ENCODE peak calls at places on chromosomes 4 and X, in seven cellular contexts. J is CD4-positive, alpha-beta T cell; T is endodermal cell; G is IMR-90; M is heart right ventricle; R is breast epithelium; C is kidney epithelial cell. L is an unnamed sample.

GRCh38 chr4:166128452-166128851 is 255.4 kb downstream of the TLL1 start:
- DNase-seq in J (no peak), G (no peak), C (no peak), T (no peak), R (no peak), M (no peak), L (no peak)

GRCh38 chr4:151233600-151233999 is 43.4 kb upstream of the PRSS48 start:
- DNase-seq in T (no peak), R (no peak), J (no peak), M (no peak), G (no peak), C (no peak), L (no peak)

GRCh38 chrX:97389761-97390192 is 506.1 kb downstream of the RPA4 start:
- DNase-seq in R (no peak), T (no peak), G (peak), J (no peak), M (no peak), C (peak), L (no peak)

GRCh38 chr4:74682567-74683359 is 111.6 kb downstream of the BTC start:
- DNase-seq in C (peak), J (no peak), M (no peak), R (no peak), T (peak), G (peak), L (no peak)

GRCh38 chr4:110510955-110511544 is 35.1 kb downstream of the ENPEP start:
- DNase-seq in G (peak), T (no peak), J (no peak), M (no peak), C (no peak), R (no peak), L (peak)

GRCh38 chrX:24146283-24146865 is 3.2 kb upstream of the ZFX start:
- DNase-seq in C (no peak), T (no peak), J (no peak), R (no peak), M (no peak), G (peak), L (no peak)

GRCh38 chr4:156762851-156763250 is 208.7 kb downstream of the PDGFC start:
- DNase-seq in M (no peak), T (no peak), C (no peak), J (no peak), G (no peak), R (no peak), L (no peak)

GRCh38 chrX:32170481-32170880 is 1040.9 kb downstream of the DMD start:
- DNase-seq in T (no peak), R (no peak), M (no peak), J (no peak), C (no peak), G (no peak), L (no peak)

GRCh38 chr4:5146248-5146647 is 95.0 kb downstream of the STK32B start:
- DNase-seq in R (no peak), G (no peak), T (peak), C (no peak), J (no peak), M (no peak), L (no peak)

DNA sequence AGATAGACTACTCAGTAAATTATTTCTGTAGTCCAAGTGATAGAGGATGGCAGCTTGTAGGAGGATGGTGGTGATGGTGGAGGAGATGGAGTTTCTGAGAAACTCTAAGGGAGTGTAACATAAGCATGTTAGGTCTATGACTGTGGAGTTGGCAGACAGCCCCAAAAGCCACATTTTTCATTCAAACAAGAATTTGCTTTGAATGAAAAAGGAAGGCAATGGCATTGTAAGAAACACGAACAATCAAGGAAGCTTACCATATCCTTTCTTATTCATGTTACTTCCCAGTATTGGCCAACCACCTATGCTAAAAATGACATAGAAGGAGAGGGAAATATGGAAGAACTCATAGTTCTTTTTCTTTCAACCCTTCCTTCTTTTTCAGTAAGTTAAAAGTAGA is 18.7 kb upstream of the SEC24B start:
- DNase-seq in C (no peak), M (no peak), T (no peak), G (peak), J (no peak), R (no peak), L (no peak)
- TF ChIP-seq CTCF in C (no peak), M (no peak), T (no peak), G (no peak), J (no peak), R (no peak), L (no peak)

GRCh38 chr4:98199247-98199646 is 56.0 kb upstream of the STPG2 start:
- DNase-seq in R (no peak), C (no peak), T (no peak), G (no peak), M (peak), J (no peak), L (no peak)
- TF ChIP-seq CTCF in R (no peak), C (no peak), T (no peak), G (no peak), M (peak), J (no peak), L (no peak)

GRCh38 chrX:2373615-2374014 is 127.2 kb downstream of the DHRSX start:
- DNase-seq in M (no peak), G (no peak), C (no peak), R (no peak), T (no peak), J (no peak), L (no peak)

GRCh38 chrX:2374086-2374485 is 126.7 kb downstream of the DHRSX start:
- DNase-seq in T (no peak), J (no peak), M (no peak), G (peak), R (no peak), C (no peak), L (no peak)

GRCh38 chrX:2370436-2370835 is 130.3 kb downstream of the DHRSX start:
- DNase-seq in G (no peak), R (no peak), J (no peak), M (no peak), C (no peak), T (no peak), L (no peak)

GRCh38 chrX:2371026-2371778 is 129.6 kb downstream of the DHRSX start:
- DNase-seq in J (no peak), T (peak), C (no peak), M (no peak), G (no peak), R (no peak), L (no peak)

GRCh38 chrX:2376166-2376565 is 124.6 kb downstream of the DHRSX start:
- DNase-seq in C (no peak), J (no peak), R (no peak), T (no peak), G (no peak), M (no peak), L (no peak)
- TF ChIP-seq CTCF in C (no peak), J (no peak), R (no peak), T (no peak), G (no peak), M (no peak), L (no peak)

GRCh38 chrX:96372313-96373046 is 312.2 kb upstream of the DIAPH2 start:
- DNase-seq in J (no peak), G (peak), M (no peak), R (no peak), C (no peak), T (peak), L (peak)
- TF ChIP-seq CTCF in J (no peak), G (peak), M (peak), R (peak), C (peak), T (peak), L (peak)

GRCh38 chr4:118883861-118884260 is 4.8 kb upstream of the SYNPO2 start:
- DNase-seq in T (no peak), M (no peak), C (no peak), J (no peak), G (no peak), R (no peak), L (no peak)
- TF ChIP-seq CTCF in T (peak), M (peak), C (no peak), J (no peak), G (no peak), R (no peak), L (peak)

GRCh38 chr4:89162987-89163386 is 51.7 kb downstream of the TIGD2 start:
- DNase-seq in R (no peak), T (no peak), G (no peak), J (no peak), M (no peak), C (no peak), L (no peak)

GRCh38 chr4:89162486-89162885 is 51.2 kb downstream of the TIGD2 start:
- DNase-seq in R (no peak), M (no peak), C (no peak), G (no peak), T (no peak), J (no peak), L (no peak)

GRCh38 chr4:89166971-89167475 is 55.7 kb downstream of the TIGD2 start:
- DNase-seq in M (no peak), R (no peak), T (no peak), C (peak), J (no peak), G (no peak), L (no peak)

GRCh38 chr4:89161841-89162240 is 50.5 kb downstream of the TIGD2 start:
- DNase-seq in G (peak), R (no peak), T (no peak), M (no peak), J (no peak), C (no peak), L (no peak)

DNA sequence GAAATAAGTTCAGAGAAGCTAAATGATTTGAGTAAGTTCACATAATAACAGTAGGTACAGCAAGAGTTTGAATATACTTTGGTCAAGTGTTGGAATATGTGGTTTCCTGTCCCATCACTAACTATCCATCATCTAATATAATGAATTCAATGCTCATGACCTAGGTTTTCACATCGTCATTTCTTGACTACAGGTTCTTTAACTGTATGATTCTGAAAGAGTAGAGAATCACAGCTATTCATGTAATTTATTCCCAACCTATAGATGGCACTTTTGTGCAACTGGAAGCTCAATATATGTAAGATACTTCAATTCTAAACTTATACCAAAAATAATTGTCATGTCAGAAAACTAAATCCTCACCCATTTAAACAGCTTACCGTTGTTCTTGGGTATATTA is 53.1 kb downstream of the TIGD2 start:
- DNase-seq in J (no peak), C (no peak), M (no peak), T (no peak), G (no peak), R (no peak), L (no peak)
- TF ChIP-seq CTCF in J (peak), C (no peak), M (no peak), T (no peak), G (no peak), R (no peak), L (no peak)

GRCh38 chr4:128811571-128812359 is 2.3 kb downstream of the JADE1 start:
- DNase-seq in T (peak), M (peak), G (peak), J (peak), R (peak), C (no peak), L (peak)
- TF ChIP-seq CTCF in T (no peak), M (peak), G (no peak), J (no peak), R (no peak), C (no peak), L (no peak)

DNA sequence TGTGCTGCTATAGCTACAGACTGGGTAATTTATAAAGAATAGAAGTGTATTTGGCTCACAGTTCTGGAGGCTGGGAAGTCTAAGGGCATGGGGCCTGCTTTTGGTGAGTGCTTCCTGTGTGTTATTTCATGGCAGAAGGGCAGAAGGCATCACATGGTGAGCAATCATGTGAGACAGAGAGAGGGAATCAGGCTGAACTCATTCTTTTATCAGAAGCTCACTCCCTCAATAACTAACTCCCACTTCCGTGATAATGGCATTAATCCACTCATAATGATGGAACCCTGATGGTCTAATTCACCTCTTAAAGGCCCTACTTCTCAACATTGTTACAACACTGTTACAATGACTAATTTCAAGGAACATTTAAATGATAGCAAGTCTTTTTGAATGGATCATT is 129.4 kb downstream of the FAT4 start:
- DNase-seq in R (no peak), J (no peak), M (no peak), T (no peak), G (no peak), C (no peak), L (no peak)
- TF ChIP-seq CTCF in R (no peak), J (no peak), M (no peak), T (no peak), G (no peak), C (no peak), L (no peak)

DNA sequence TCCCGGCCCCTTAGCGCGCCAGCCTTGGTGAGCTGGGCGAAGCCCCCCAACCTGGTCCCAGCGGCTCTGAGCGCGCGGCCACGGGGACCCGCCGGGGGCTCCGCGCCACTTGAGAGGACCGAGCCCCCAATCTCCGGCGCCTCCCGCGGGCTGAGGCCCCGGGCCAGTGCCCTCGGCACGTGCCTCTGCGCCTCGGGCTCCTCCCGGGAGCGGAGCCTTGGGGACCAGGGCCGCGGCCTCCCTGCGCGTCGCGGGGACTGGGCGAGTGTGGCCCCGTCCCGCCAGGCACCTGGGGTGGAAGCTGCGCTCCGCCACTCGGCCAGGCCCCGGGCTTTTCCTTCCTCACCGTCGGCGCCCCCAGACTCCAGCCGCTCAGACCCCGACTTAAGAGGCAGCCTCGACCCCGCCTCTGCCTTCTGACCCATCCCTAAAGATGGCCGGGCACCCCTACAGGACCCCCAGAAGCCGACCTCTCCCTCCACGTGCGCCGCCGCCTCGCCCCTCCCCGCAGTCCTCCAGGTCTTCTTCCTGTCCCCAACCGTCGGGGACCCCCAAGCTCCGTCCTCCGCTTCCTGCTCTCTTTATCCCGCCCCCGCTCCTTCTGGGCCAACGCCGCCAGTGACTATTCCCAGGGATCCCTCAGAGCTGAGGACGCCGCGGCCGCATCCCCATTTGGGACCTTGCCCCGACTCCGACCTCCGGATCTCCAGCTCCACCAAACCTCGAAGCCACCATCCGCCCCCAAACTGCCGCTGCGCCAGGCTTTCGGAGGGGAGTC is 752 bp downstream of the ERAS start:
- DNase-seq in T (peak), M (no peak), G (no peak), R (no peak), C (no peak), J (no peak), L (no peak)
- TF ChIP-seq CTCF in T (no peak), M (no peak), G (no peak), R (no peak), C (no peak), J (no peak), L (no peak)

DNA sequence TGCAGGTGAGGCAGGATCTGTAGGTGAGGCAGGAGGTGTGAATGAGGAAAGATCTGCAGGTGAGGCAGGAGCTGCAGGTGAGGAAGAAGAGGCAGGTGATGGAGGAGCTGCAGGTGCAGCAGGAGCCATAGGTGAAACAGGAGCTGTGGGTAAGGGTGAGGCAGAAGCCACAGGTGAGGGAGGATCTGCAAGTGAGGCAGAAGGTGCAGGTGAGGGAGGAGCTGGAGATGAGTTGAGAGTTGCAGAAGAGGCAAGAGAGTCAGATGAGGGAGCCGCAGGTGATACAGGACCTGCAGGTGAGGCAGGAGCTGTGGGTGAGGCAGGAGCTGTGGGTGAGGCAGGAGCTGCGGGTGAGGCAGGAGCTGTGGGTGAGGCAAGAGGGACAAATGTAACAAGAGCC is 27.1 kb upstream of the PNMA3 start:
- DNase-seq in J (no peak), M (no peak), T (no peak), C (no peak), R (no peak), G (no peak), L (no peak)
- TF ChIP-seq CTCF in J (no peak), M (no peak), T (no peak), C (no peak), R (no peak), G (no peak), L (no peak)

L was measured in GM10248.